ENCODE peak calls at places on chromosomes 12 and 14, in ten cellular contexts. U, Z, V, S, J, R, O, E, L and Y are unnamed samples.
A peak's percentile ranks its signal among the peaks of the same experiment; 100 is the strongest.

GRCh38 chr12:121812320-121812871 is 8.6 kb downstream of the SETD1B start:
- DNase-seq in E (no peak), V (peak; percentile 89), U (peak; percentile 84), J (no peak), Z (peak; percentile 68), L (no peak), S (peak; percentile 93), R (no peak), O (no peak), Y (peak; percentile 79)

GRCh38 chr12:120956579-120957360 is 21.6 kb upstream of the HNF1A start:
- DNase-seq in L (no peak), O (no peak), U (no peak), V (no peak), R (no peak), Z (no peak), E (no peak), J (peak; percentile 31), S (no peak), Y (no peak)

GRCh38 chr12:645563-646071 is 17.6 kb downstream of the NINJ2 start:
- DNase-seq in S (no peak), R (no peak), L (no peak), V (no peak), U (peak; percentile 51), J (peak; percentile 62), O (no peak), Z (no peak), E (no peak), Y (no peak)

GRCh38 chr14:69763761-69764510 is 3.0 kb upstream of the SRSF5 start:
- DNase-seq in S (no peak), O (no peak), E (no peak), Z (no peak), V (no peak), L (no peak), U (no peak), R (no peak), J (peak; percentile 39), Y (no peak)

GRCh38 chr14:61269321-61270083 is 11.6 kb downstream of the TMEM30B start:
- DNase-seq in L (peak; percentile 67), E (peak; percentile 58), S (peak; percentile 96), Z (peak; percentile 81), V (peak; percentile 94), O (peak; percentile 77), J (peak; percentile 67), U (peak; percentile 82), R (peak; percentile 71), Y (peak; percentile 83)

GRCh38 chr12:44446181-44446580 is 429.9 kb downstream of the NELL2 start:
- DNase-seq in O (no peak), L (no peak), E (no peak), R (no peak), Z (no peak), J (no peak), U (no peak), V (no peak), S (no peak), Y (no peak)

GRCh38 chr12:107344035-107344808 is 250.9 kb upstream of the CRY1 start:
- DNase-seq in O (no peak), S (no peak), Z (no peak), E (no peak), J (no peak), U (peak; percentile 79), L (no peak), V (peak; percentile 6), R (no peak), Y (no peak)

GRCh38 chr14:23432946-23433345 is 2.5 kb downstream of the MYH7 start:
- DNase-seq in E (no peak), O (no peak), J (no peak), R (no peak), Z (no peak), V (no peak), U (no peak), L (no peak), S (no peak), Y (no peak)

GRCh38 chr14:64191756-64192155 is 102.4 kb downstream of the ESR2 start:
- DNase-seq in R (no peak), Z (no peak), O (no peak), E (no peak), S (no peak), J (no peak), U (peak; percentile 89), V (no peak), L (no peak), Y (no peak)

GRCh38 chr14:97005908-97006307 is 208.7 kb downstream of the VRK1 start:
- DNase-seq in Z (no peak), E (no peak), R (no peak), O (no peak), U (no peak), V (peak; percentile 11), L (no peak), S (no peak), J (no peak), Y (no peak)

GRCh38 chr14:93046696-93047050 is 69.1 kb downstream of the ITPK1 start:
- DNase-seq in V (no peak), J (no peak), E (no peak), S (no peak), Z (no peak), L (no peak), U (no peak), R (no peak), O (no peak), Y (no peak)

GRCh38 chr14:88825503-88825902 is 1.1 kb downstream of the TTC8 start:
- DNase-seq in O (no peak), R (no peak), S (no peak), L (no peak), J (no peak), Z (no peak), U (no peak), E (no peak), V (peak; percentile 19), Y (no peak)

GRCh38 chr14:32933943-32934890 is 4.5 kb upstream of the NPAS3 start:
- DNase-seq in R (no peak), L (no peak), Z (peak; percentile 53), J (no peak), O (no peak), S (no peak), V (peak; percentile 83), U (peak; percentile 35), E (no peak), Y (no peak)

GRCh38 chr12:62983594-62983993 is 48.6 kb upstream of the PPM1H start:
- DNase-seq in S (no peak), Z (peak; percentile 10), L (no peak), E (no peak), V (no peak), R (no peak), U (peak; percentile 10), J (peak; percentile 8), O (peak; percentile 23), Y (no peak)

GRCh38 chr12:117685115-117685926 is 283.5 kb downstream of the KSR2 start:
- DNase-seq in L (no peak), R (peak; percentile 62), V (peak; percentile 83), Z (peak; percentile 41), O (no peak), S (peak; percentile 94), J (peak; percentile 36), E (no peak), U (no peak), Y (no peak)

GRCh38 chr12:109512608-109513007 is 35.2 kb downstream of the UBE3B start:
- DNase-seq in L (no peak), R (no peak), O (no peak), Z (no peak), E (no peak), S (no peak), V (no peak), U (peak; percentile 88), J (no peak), Y (no peak)

GRCh38 chr12:123713398-123714301 is 1.5 kb downstream of the ATP6V0A2 start:
- DNase-seq in L (peak; percentile 11), R (peak; percentile 14), U (peak; percentile 10), V (peak; percentile 14), E (no peak), Z (no peak), S (no peak), O (no peak), J (peak; percentile 32), Y (no peak)